ENCODE peak calls at places on chromosomes 12 and 14, in nine cellular contexts. J, H, F, A, C, K, S, Y and I are unnamed samples.

GRCh38 chr12:93571854-93572711 is at the start of gene SOCS2:
- DNase-seq in J (peak), H (peak), F (no peak), A (no peak), C (peak), K (no peak), S (no peak), Y (peak), I (peak)

GRCh38 chr12:109804820-109805761 is 28.1 kb downstream of the TRPV4 start:
- DNase-seq in J (peak), H (peak), F (peak), A (peak), C (peak), K (peak), S (peak), Y (peak), I (peak)

GRCh38 chr14:76212242-76212641 is 60.5 kb downstream of the GPATCH2L start:
- DNase-seq in J (no peak), H (no peak), F (no peak), A (no peak), C (no peak), K (no peak), S (no peak), Y (no peak), I (no peak)

GRCh38 chr12:46200551-46200950 is 68.3 kb downstream of the SLC38A1 start:
- DNase-seq in J (no peak), H (no peak), F (no peak), A (no peak), C (no peak), K (no peak), S (no peak), Y (no peak), I (no peak)

GRCh38 chr12:44286336-44286735 is 450.5 kb downstream of the TMEM117 start:
- DNase-seq in J (no peak), H (peak), F (no peak), A (no peak), C (peak), K (no peak), S (no peak), Y (no peak), I (no peak)

GRCh38 chr12:77746108-77746507 is 84.6 kb upstream of the NAV3 start:
- DNase-seq in J (no peak), H (peak), F (no peak), A (no peak), C (no peak), K (no peak), S (no peak), Y (no peak), I (no peak)

GRCh38 chr12:53427905-53428594 is 4.4 kb downstream of the AMHR2 start:
- DNase-seq in J (peak), H (peak), F (no peak), A (peak), C (peak), K (no peak), S (no peak), Y (no peak), I (no peak)

GRCh38 chr14:47438650-47439140 is 236.7 kb downstream of the MDGA2 start:
- DNase-seq in J (no peak), H (peak), F (no peak), A (no peak), C (peak), K (no peak), S (peak), Y (peak), I (no peak)

GRCh38 chr12:102726686-102727085 is 190.4 kb downstream of the PAH start:
- DNase-seq in J (no peak), H (no peak), F (no peak), A (no peak), C (no peak), K (no peak), S (no peak), Y (no peak), I (no peak)

GRCh38 chr12:70044170-70044569 is 199.1 kb upstream of the CNOT2 start:
- DNase-seq in J (no peak), H (no peak), F (no peak), A (no peak), C (no peak), K (no peak), S (no peak), Y (no peak), I (no peak)

GRCh38 chr12:44053550-44054243 is 217.8 kb downstream of the TMEM117 start:
- DNase-seq in J (no peak), H (no peak), F (no peak), A (no peak), C (peak), K (no peak), S (no peak), Y (no peak), I (no peak)

GRCh38 chr12:91732086-91732485 is 413.6 kb downstream of the BTG1 start:
- DNase-seq in J (no peak), H (no peak), F (no peak), A (no peak), C (no peak), K (no peak), S (no peak), Y (no peak), I (no peak)